ENCODE peak calls at places on chromosomes 11 and 22, in ten cellular contexts. R is H1, K is fibroblast of lung, A is mammary epithelial cell, E is IMR-90, Z is GM23248, O is endothelial cell of umbilical vein, P is HCT116, J is PC-3, F is kidney. H is an unnamed sample.

GRCh38 chr11:76391039-76391438 is 9.9 kb downstream of the GVQW3 start:
- DNase-seq in R (no peak), K (no peak), A (no peak), E (no peak), Z (no peak), O (no peak), P (no peak), J (no peak), F (no peak), H (no peak)

GRCh38 chr11:71420455-71421241 is 27.5 kb downstream of the DHCR7 start:
- DNase-seq in R (peak; percentile 44), K (peak; percentile 68), A (peak; percentile 21), E (peak; percentile 55), Z (peak; percentile 56), O (peak; percentile 32), P (peak; percentile 56), J (peak; percentile 61), F (no peak), H (no peak)

GRCh38 chr22:39527481-39527961 is 5.0 kb downstream of the RPS19BP1 start:
- DNase-seq in R (no peak), K (no peak), A (peak; percentile 33), E (peak; percentile 27), Z (no peak), O (no peak), P (no peak), J (peak; percentile 19), F (peak; percentile 55), H (no peak)

GRCh38 chr11:114288139-114288538 is 8.1 kb upstream of the NNMT start:
- DNase-seq in R (no peak), K (no peak), A (no peak), E (no peak), Z (no peak), O (peak; percentile 40), P (no peak), J (peak; percentile 85), F (no peak), H (no peak)

GRCh38 chr11:110022548-110022947 is 70.6 kb upstream of the ZC3H12C start:
- DNase-seq in R (no peak), K (peak; percentile 14), A (peak; percentile 79), E (peak; percentile 25), Z (no peak), O (no peak), P (no peak), J (no peak), F (no peak), H (no peak)

GRCh38 chr11:32858731-32859130 is 29.0 kb downstream of the PRRG4 start:
- DNase-seq in R (no peak), K (no peak), A (no peak), E (no peak), Z (no peak), O (no peak), P (no peak), J (peak; percentile 16), F (no peak), H (no peak)

GRCh38 chr22:37062366-37062655 is 10.8 kb downstream of the KCTD17 start:
- DNase-seq in R (no peak), K (no peak), A (no peak), E (no peak), Z (no peak), O (no peak), P (no peak), J (no peak), F (no peak), H (no peak)

GRCh38 chr11:73982990-73983763 is 534 bp upstream of the UCP2 start:
- DNase-seq in R (peak; percentile 74), K (peak; percentile 86), A (peak; percentile 62), E (peak; percentile 85), Z (peak; percentile 91), O (peak; percentile 96), P (peak; percentile 83), J (peak; percentile 92), F (peak; percentile 97), H (peak; percentile 33)

GRCh38 chr22:48719978-48720661 is 1107.6 kb downstream of the BRD1 start:
- DNase-seq in R (no peak), K (no peak), A (no peak), E (no peak), Z (no peak), O (no peak), P (no peak), J (no peak), F (peak; percentile 25), H (no peak)

GRCh38 chr11:12075822-12076821 is 34.3 kb upstream of the MICAL2 start:
- DNase-seq in R (no peak), K (peak; percentile 99), A (peak; percentile 100), E (peak; percentile 100), Z (peak; percentile 100), O (no peak), P (no peak), J (peak; percentile 52), F (peak; percentile 75), H (peak; percentile 94)

GRCh38 chr11:569273-569885 is 6.9 kb upstream of the PHRF1 start:
- DNase-seq in R (no peak), K (no peak), A (no peak), E (no peak), Z (peak; percentile 50), O (no peak), P (no peak), J (no peak), F (peak; percentile 79), H (no peak)

GRCh38 chr11:1487851-1488574 is 1.4 kb upstream of the MOB2 start:
- DNase-seq in R (no peak), K (no peak), A (no peak), E (no peak), Z (no peak), O (no peak), P (no peak), J (no peak), F (peak; percentile 59), H (no peak)

GRCh38 chr11:125457814-125458343 is 38.2 kb downstream of the FEZ1 start:
- DNase-seq in R (no peak), K (peak; percentile 76), A (no peak), E (peak; percentile 81), Z (peak; percentile 91), O (peak; percentile 13), P (no peak), J (no peak), F (peak; percentile 82), H (no peak)
- H3K9ac ChIP-seq in R (no peak overlapping the region), K (no peak overlapping the region), A (no peak overlapping the region), E (peak overlapping the region; percentile 24), Z (peak overlapping the region; percentile 62), O (no peak overlapping the region), P (no peak overlapping the region), J (no peak overlapping the region), F (no peak overlapping the region), H (no peak overlapping the region)

DNA sequence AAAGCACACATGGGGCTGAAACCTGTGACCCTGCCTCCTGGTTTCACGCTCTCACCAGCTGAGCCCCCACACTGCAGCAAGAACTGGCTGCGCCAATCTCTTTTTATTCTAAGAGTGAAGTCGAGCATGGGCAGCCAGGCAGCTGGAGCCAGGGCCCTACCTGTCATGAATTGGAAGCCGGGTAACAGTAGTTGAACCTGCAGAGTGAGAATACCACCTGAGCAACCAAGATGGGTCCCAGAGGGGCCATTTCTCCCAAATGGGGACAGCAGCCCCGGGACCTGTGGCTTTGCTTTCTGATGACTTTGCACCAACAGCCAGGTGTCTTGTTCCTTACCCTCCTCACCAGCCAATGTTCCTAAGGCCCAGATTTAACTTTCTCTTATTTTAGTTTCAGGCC is 178.9 kb downstream of the GRIK4 start:
- DNase-seq in R (no peak), K (no peak), A (no peak), E (no peak), Z (no peak), O (no peak), P (no peak), J (no peak), F (no peak), H (no peak)
- H3K9ac ChIP-seq in R (no peak overlapping the region), K (no peak overlapping the region), A (no peak overlapping the region), E (no peak overlapping the region), Z (no peak overlapping the region), O (no peak overlapping the region), P (no peak overlapping the region), J (no peak overlapping the region), F (no peak overlapping the region), H (no peak overlapping the region)

DNA sequence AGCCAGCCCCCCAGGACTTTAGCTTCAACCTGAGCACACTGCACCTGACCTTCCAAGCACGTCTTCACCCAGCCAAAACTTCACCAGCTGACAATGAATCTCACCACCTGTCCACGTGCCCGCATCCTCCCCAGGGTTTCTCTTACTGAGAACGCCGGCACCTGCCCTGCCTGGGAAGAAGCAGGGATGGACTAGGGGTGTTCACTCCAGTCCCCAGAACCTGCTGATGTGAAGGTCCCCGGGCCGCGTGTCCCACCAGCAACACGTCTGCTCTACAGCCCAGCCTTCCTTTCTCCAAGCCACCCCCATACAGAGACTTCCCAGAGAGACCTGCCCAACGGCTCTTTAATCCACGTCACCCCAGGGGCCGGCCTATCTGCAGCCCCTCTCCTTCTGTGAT is 12.8 kb downstream of the CPT1A start:
- DNase-seq in R (no peak), K (no peak), A (no peak), E (no peak), Z (no peak), O (no peak), P (no peak), J (no peak), F (no peak), H (no peak)
- H3K9ac ChIP-seq in R (no peak overlapping the region), K (no peak overlapping the region), A (no peak overlapping the region), E (no peak overlapping the region), Z (no peak overlapping the region), O (no peak overlapping the region), P (no peak overlapping the region), J (no peak overlapping the region), F (no peak overlapping the region), H (no peak overlapping the region)

GRCh38 chr11:107561688-107562087 is 3.8 kb downstream of the ALKBH8 start:
- DNase-seq in R (no peak), K (no peak), A (peak; percentile 87), E (peak; percentile 34), Z (peak; percentile 95), O (peak; percentile 13), P (no peak), J (peak; percentile 95), F (no peak), H (peak; percentile 50)

GRCh38 chr11:107564877-107565218 is 687 bp downstream of the ALKBH8 start:
- DNase-seq in R (no peak), K (no peak), A (no peak), E (no peak), Z (no peak), O (no peak), P (no peak), J (no peak), F (no peak), H (no peak)

GRCh38 chr11:107562647-107563208 is 2.8 kb downstream of the ALKBH8 start:
- DNase-seq in R (no peak), K (peak; percentile 51), A (peak; percentile 95), E (peak; percentile 91), Z (peak; percentile 92), O (peak; percentile 86), P (peak; percentile 93), J (peak; percentile 99), F (no peak), H (peak; percentile 72)

GRCh38 chr11:107565219-107565937 is at the start of gene ALKBH8:
- DNase-seq in R (no peak), K (peak; percentile 63), A (peak; percentile 68), E (peak; percentile 58), Z (peak; percentile 91), O (peak; percentile 75), P (no peak), J (peak; percentile 84), F (peak; percentile 87), H (no peak)

GRCh38 chr11:107563702-107564101 is 1.8 kb downstream of the ALKBH8 start:
- DNase-seq in R (no peak), K (peak; percentile 69), A (peak; percentile 48), E (peak; percentile 66), Z (peak; percentile 81), O (peak; percentile 69), P (peak; percentile 72), J (peak; percentile 82), F (no peak), H (no peak)
- H3K9ac ChIP-seq in R (no peak overlapping the region), K (no peak overlapping the region), A (peak overlapping the region; percentile 22), E (no peak overlapping the region), Z (peak overlapping the region; percentile 90), O (no peak overlapping the region), P (peak overlapping the region; percentile 56), J (peak overlapping the region; percentile 51), F (no peak overlapping the region), H (peak overlapping the region; percentile 4)